ENCODE peak calls at places on chromosomes 4 and X, in nine cellular contexts. K is A549, A is BJ, C is cardiac fibroblast, X is HepG2, O is HFFc6, Q is body of pancreas, G is WTC11, B is lower leg skin. R is an unnamed sample.

GRCh38 chr4:153464068-153464467 is 2.1 kb upstream of the TMEM131L start:
- DNase-seq in X (no peak), A (no peak), Q (no peak), K (no peak), C (peak), G (no peak), B (no peak), O (no peak), R (no peak)

GRCh38 chrX:56811599-56811998 is 82.6 kb downstream of the NBDY start:
- DNase-seq in G (no peak), A (no peak), O (no peak), X (no peak), Q (no peak), K (no peak), B (peak), C (no peak), R (no peak)

GRCh38 chr4:97105716-97106115 is 1037.6 kb downstream of the STPG2 start:
- DNase-seq in G (no peak), B (no peak), C (no peak), Q (no peak), O (no peak), K (no peak), A (no peak), X (no peak), R (no peak)

GRCh38 chr4:112916868-112917267 is 132.6 kb upstream of the ANK2 start:
- DNase-seq in K (no peak), G (no peak), X (no peak), B (no peak), Q (no peak), C (peak), O (peak), A (no peak), R (peak)

GRCh38 chrX:84197550-84197949 is 9.6 kb upstream of the RPS6KA6 start:
- DNase-seq in X (no peak), C (no peak), O (no peak), Q (no peak), G (no peak), A (no peak), K (no peak), B (no peak), R (no peak)

GRCh38 chr4:5953003-5953951 is 60.4 kb upstream of the CRMP1 start:
- DNase-seq in K (no peak), Q (no peak), B (no peak), A (no peak), O (no peak), X (no peak), C (no peak), G (no peak), R (no peak)

GRCh38 chrX:47540754-47541538 is 20.1 kb upstream of the ARAF start:
- DNase-seq in K (peak), B (peak), X (peak), Q (peak), C (peak), A (peak), G (peak), O (peak), R (peak)

GRCh38 chr4:24197891-24198290 is 308.0 kb upstream of the PPARGC1A start:
- DNase-seq in B (no peak), Q (no peak), O (no peak), A (no peak), X (no peak), C (no peak), K (no peak), G (no peak), R (no peak)

GRCh38 chr4:163249042-163249441 is 82.4 kb upstream of the NAF1 start:
- DNase-seq in X (no peak), B (no peak), O (no peak), A (no peak), K (no peak), G (no peak), C (no peak), Q (no peak), R (no peak)

GRCh38 chr4:160180206-160180605 is 1077.3 kb downstream of the RAPGEF2 start:
- DNase-seq in A (peak), Q (no peak), G (no peak), K (no peak), C (no peak), O (no peak), B (no peak), X (no peak), R (peak)

GRCh38 chr4:93776386-93777080 is 52.0 kb upstream of the ATOH1 start:
- DNase-seq in C (peak), X (no peak), Q (no peak), O (no peak), A (no peak), G (no peak), B (no peak), K (peak), R (no peak)

GRCh38 chr4:8910822-8911310 is 39.2 kb upstream of the HMX1 start:
- DNase-seq in B (peak), K (no peak), Q (peak), C (no peak), G (no peak), X (no peak), O (no peak), A (no peak), R (no peak)

GRCh38 chrX:21975827-21976226 is 35.3 kb downstream of the SMS start:
- DNase-seq in X (no peak), O (peak), G (no peak), C (peak), B (no peak), A (no peak), Q (no peak), K (no peak), R (peak)
- TF ChIP-seq CTCF in X (no peak), O (peak), G (no peak), C (peak), B (no peak), A (peak), Q (no peak), K (peak), R (peak)

GRCh38 chr4:120773641-120774040 is 148.9 kb downstream of the PRDM5 start:
- DNase-seq in B (no peak), X (no peak), Q (no peak), A (no peak), O (no peak), K (no peak), C (no peak), G (no peak), R (no peak)

GRCh38 chr4:120769227-120769626 is 153.3 kb downstream of the PRDM5 start:
- DNase-seq in G (no peak), C (peak), B (no peak), X (no peak), O (peak), K (no peak), Q (no peak), A (no peak), R (peak)

GRCh38 chr4:120770897-120771296 is 151.6 kb downstream of the PRDM5 start:
- DNase-seq in A (no peak), G (no peak), O (no peak), B (no peak), K (no peak), C (no peak), Q (no peak), X (no peak), R (no peak)

GRCh38 chr4:120771907-120772306 is 150.6 kb downstream of the PRDM5 start:
- DNase-seq in O (no peak), K (no peak), Q (no peak), X (peak), B (no peak), C (no peak), A (no peak), G (no peak), R (no peak)
- TF ChIP-seq CTCF in O (peak), K (no peak), Q (no peak), X (no peak), B (no peak), C (no peak), A (no peak), G (peak), R (no peak)

GRCh38 chr4:48683784-48684666 is 96.1 kb downstream of the FRYL start:
- DNase-seq in G (no peak), A (no peak), B (no peak), X (no peak), O (no peak), K (no peak), C (no peak), Q (no peak), R (no peak)

GRCh38 chr4:48687313-48687712 is 92.8 kb downstream of the FRYL start:
- DNase-seq in Q (no peak), O (no peak), G (no peak), K (no peak), B (no peak), X (no peak), A (no peak), C (no peak), R (no peak)

GRCh38 chr4:48686369-48686768 is 93.7 kb downstream of the FRYL start:
- DNase-seq in A (no peak), X (no peak), O (no peak), K (no peak), C (no peak), B (no peak), G (no peak), Q (no peak), R (no peak)

GRCh38 chr4:48680848-48681568 is 99.1 kb downstream of the FRYL start:
- DNase-seq in Q (no peak), G (no peak), B (no peak), C (no peak), A (no peak), K (no peak), X (no peak), O (no peak), R (no peak)

GRCh38 chr4:48681856-48682255 is 98.2 kb downstream of the FRYL start:
- DNase-seq in X (peak), C (peak), B (no peak), K (no peak), Q (no peak), A (no peak), O (peak), G (no peak), R (peak)
- TF ChIP-seq CTCF in X (peak), C (peak), B (no peak), K (peak), Q (peak), A (peak), O (peak), G (no peak), R (peak)

DNA sequence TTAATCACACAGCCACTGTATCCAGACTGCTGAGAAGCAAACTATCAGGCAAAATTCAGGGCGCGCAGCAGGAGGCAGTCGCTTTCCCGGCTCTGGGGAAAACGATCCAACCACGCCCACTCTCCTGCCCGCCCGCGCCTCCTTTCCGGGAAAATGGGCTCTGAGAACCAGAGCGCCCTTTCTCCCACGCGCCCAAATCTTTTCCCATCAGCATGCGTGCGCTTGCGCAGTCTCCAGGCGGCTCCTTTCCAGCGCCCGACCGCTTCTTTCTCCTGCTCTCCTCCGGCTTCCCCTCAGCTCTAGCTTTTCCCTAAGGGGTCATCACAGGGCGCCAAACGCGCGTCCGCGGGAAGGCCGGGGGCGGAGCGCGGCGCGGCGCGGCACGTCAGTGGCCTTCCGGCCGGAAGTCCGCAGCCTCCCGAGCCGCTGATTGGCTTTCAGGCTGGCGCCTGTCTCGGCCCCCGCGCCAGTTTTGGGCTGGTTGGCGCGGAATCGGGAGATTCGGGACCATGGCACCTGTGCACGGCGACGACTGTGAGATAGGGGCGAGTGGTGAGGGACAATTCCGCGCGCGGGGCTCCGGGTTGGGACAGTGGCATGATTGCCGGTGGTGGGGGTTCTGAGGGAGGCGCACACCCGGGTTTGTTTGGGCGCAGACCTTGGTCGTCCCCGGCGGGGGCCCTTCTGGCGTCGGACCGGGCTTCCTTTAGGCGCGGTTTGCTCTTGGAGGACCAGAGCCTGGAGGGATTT is at the start of gene POLA1:
- DNase-seq in Q (peak), X (peak), G (peak), K (peak), O (peak), A (peak), C (peak), B (peak), R (peak)
- TF ChIP-seq CTCF in Q (no peak), X (peak), G (no peak), K (peak), O (peak), A (peak), C (peak), B (no peak), R (peak)

GRCh38 chr4:169115897-169116254 is 105.8 kb upstream of the CBR4 start:
- DNase-seq in K (no peak), X (no peak), B (no peak), Q (peak), G (no peak), A (peak), O (peak), C (peak), R (peak)
- TF ChIP-seq CTCF in K (no peak), X (no peak), B (no peak), Q (no peak), G (no peak), A (peak), O (peak), C (peak), R (peak)

DNA sequence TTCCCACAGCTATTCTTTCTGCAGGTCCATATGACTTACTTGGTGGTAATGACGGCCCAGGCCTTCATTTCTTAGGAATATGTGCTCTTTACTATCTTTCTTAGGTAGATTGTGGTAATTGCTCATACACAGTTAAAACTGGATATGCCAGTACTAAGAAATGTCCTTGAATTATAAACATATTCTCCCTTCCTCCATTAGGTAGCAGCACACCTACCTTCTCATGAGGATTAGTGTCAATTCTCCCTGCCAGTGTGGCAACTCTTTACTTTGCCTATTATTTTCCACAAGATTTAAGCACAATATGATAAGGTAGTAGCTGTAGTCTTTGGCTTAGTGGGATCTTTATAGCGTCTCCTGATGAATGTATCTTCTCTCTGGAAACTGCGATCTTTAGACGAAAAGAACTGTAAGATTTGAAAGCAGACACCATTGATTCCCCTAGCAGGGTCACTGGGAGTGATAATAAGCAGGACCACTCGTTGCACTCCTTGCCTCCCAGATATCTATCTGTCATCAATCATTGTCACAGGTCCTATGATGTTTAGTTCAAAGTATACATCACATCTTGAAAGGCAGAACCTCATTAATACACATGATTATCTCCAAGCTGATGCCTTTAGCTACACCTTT is 1240.7 kb downstream of the C4orf33 start:
- DNase-seq in Q (no peak), B (no peak), K (no peak), X (peak), G (no peak), A (no peak), O (peak), C (peak), R (peak)
- TF ChIP-seq CTCF in Q (peak), B (no peak), K (no peak), X (peak), G (peak), A (no peak), O (peak), C (peak), R (peak)

R was measured in AG10803.